ENCODE peak calls at places on chromosomes 4 and X, in ten cellular contexts. J, V, R, M, G, E, Z, W, H and N are unnamed samples.

GRCh38 chr4:66071911-66072310 is 401.6 kb upstream of the EPHA5 start:
- DNase-seq in J (no peak), V (no peak), R (no peak), M (no peak), G (no peak), E (no peak), Z (no peak), W (no peak), H (no peak), N (no peak)

GRCh38 chrX:140180585-140180984 is 215.3 kb upstream of the CXorf66 start:
- DNase-seq in J (no peak), V (no peak), R (peak; percentile 68), M (no peak), G (no peak), E (no peak), Z (no peak), W (no peak), H (no peak), N (peak; percentile 47)

GRCh38 chr4:3724319-3725231 is 41.6 kb upstream of the ADRA2C start:
- DNase-seq in J (no peak), V (no peak), R (no peak), M (no peak), G (no peak), E (no peak), Z (no peak), W (no peak), H (no peak), N (no peak)

GRCh38 chrX:49209434-49210251 is 9.7 kb upstream of the SYP start:
- DNase-seq in J (no peak), V (no peak), R (no peak), M (peak; percentile 41), G (no peak), E (no peak), Z (no peak), W (no peak), H (no peak), N (no peak)

GRCh38 chrX:104347860-104348259 is 93.1 kb upstream of the ESX1 start:
- DNase-seq in J (no peak), V (no peak), R (no peak), M (no peak), G (no peak), E (no peak), Z (peak; percentile 88), W (no peak), H (no peak), N (no peak)

GRCh38 chr4:10917475-10918103 is 233.0 kb upstream of the CLNK start:
- DNase-seq in J (no peak), V (no peak), R (no peak), M (no peak), G (no peak), E (no peak), Z (no peak), W (no peak), H (no peak), N (no peak)

GRCh38 chrX:47169273-47169672 is 24.3 kb downstream of the RBM10 start:
- DNase-seq in J (no peak), V (no peak), R (no peak), M (no peak), G (no peak), E (no peak), Z (no peak), W (no peak), H (no peak), N (no peak)

GRCh38 chrX:107574711-107575110 is 53.6 kb upstream of the PRPS1 start:
- DNase-seq in J (no peak), V (no peak), R (no peak), M (no peak), G (no peak), E (no peak), Z (peak; percentile 81), W (no peak), H (no peak), N (no peak)

GRCh38 chrX:63434665-63435064 is 83.5 kb upstream of the SPIN4 start:
- DNase-seq in J (no peak), V (no peak), R (no peak), M (no peak), G (no peak), E (peak; percentile 9), Z (peak; percentile 54), W (no peak), H (no peak), N (no peak)

GRCh38 chr4:174198396-174199179 is 84.9 kb downstream of the FBXO8 start:
- DNase-seq in J (no peak), V (no peak), R (peak; percentile 82), M (no peak), G (peak; percentile 56), E (peak; percentile 41), Z (peak; percentile 89), W (peak; percentile 4), H (peak; percentile 67), N (peak; percentile 42)

GRCh38 chr4:17055788-17056187 is 157.3 kb upstream of the LDB2 start:
- DNase-seq in J (no peak), V (no peak), R (peak; percentile 71), M (peak; percentile 34), G (no peak), E (peak; percentile 13), Z (peak; percentile 67), W (no peak), H (peak; percentile 82), N (peak; percentile 78)

GRCh38 chr4:165814256-165815010 is 58.6 kb upstream of the TLL1 start:
- DNase-seq in J (no peak), V (no peak), R (no peak), M (no peak), G (no peak), E (no peak), Z (peak; percentile 2), W (no peak), H (no peak), N (no peak)

GRCh38 chr4:182554736-182555135 is 311.5 kb downstream of the TENM3 start:
- DNase-seq in J (no peak), V (no peak), R (no peak), M (no peak), G (no peak), E (no peak), Z (no peak), W (no peak), H (no peak), N (no peak)

GRCh38 chr4:28015996-28016395 is 1155.4 kb downstream of the STIM2 start:
- DNase-seq in J (no peak), V (no peak), R (no peak), M (no peak), G (no peak), E (no peak), Z (no peak), W (no peak), H (no peak), N (no peak)

GRCh38 chr4:147430111-147430510 is 50.8 kb upstream of the EDNRA start:
- DNase-seq in J (no peak), V (no peak), R (no peak), M (no peak), G (no peak), E (no peak), Z (no peak), W (no peak), H (no peak), N (no peak)

GRCh38 chr4:155377281-155377680 is 516 bp upstream of the MAP9 start:
- DNase-seq in J (no peak), V (no peak), R (no peak), M (no peak), G (no peak), E (no peak), Z (peak; percentile 22), W (no peak), H (no peak), N (no peak)

GRCh38 chrX:46759645-46759974 is 692 bp upstream of the SLC9A7 start:
- DNase-seq in J (no peak), V (no peak), R (no peak), M (no peak), G (no peak), E (no peak), Z (no peak), W (no peak), H (no peak), N (no peak)

GRCh38 chr4:106238819-106239420 is 77.1 kb downstream of the TBCK start:
- DNase-seq in J (no peak), V (no peak), R (no peak), M (no peak), G (peak; percentile 30), E (peak; percentile 5), Z (peak; percentile 60), W (peak; percentile 9), H (peak; percentile 18), N (no peak)